ENCODE peak calls at places on chromosomes 12 and 14, in eight cellular contexts. M, Z, F, P, T, Q, K and O are unnamed samples.

GRCh38 chr12:14410841-14411569 is 45.5 kb downstream of the ATF7IP start:
- DNase-seq in M (no peak), Z (no peak), F (no peak), P (no peak), T (no peak), Q (no peak), K (no peak), O (no peak)

GRCh38 chr14:66381765-66382164 is 104.4 kb upstream of the CCDC196 start:
- DNase-seq in M (no peak), Z (no peak), F (no peak), P (peak), T (no peak), Q (no peak), K (no peak), O (no peak)

GRCh38 chr12:52525661-52526499 is 5.7 kb upstream of the KRT5 start:
- DNase-seq in M (no peak), Z (peak), F (no peak), P (no peak), T (no peak), Q (no peak), K (no peak), O (no peak)

GRCh38 chr14:64760146-64760755 is 56.0 kb downstream of the PLEKHG3 start:
- DNase-seq in M (peak), Z (peak), F (peak), P (peak), T (peak), Q (peak), K (no peak), O (no peak)

GRCh38 chr14:100914597-100915021 is 11.1 kb upstream of the RTL1 start:
- DNase-seq in M (no peak), Z (no peak), F (no peak), P (no peak), T (no peak), Q (no peak), K (no peak), O (no peak)

GRCh38 chr14:67970923-67971322 is 151.3 kb downstream of the RAD51B start:
- DNase-seq in M (no peak), Z (no peak), F (no peak), P (no peak), T (no peak), Q (no peak), K (no peak), O (no peak)

GRCh38 chr12:70646850-70647249 is 9.6 kb upstream of the PTPRB start:
- DNase-seq in M (no peak), Z (no peak), F (no peak), P (no peak), T (no peak), Q (no peak), K (no peak), O (no peak)

GRCh38 chr14:96122496-96122895 is 82.1 kb upstream of the BDKRB2 start:
- DNase-seq in M (no peak), Z (no peak), F (no peak), P (peak), T (peak), Q (no peak), K (no peak), O (no peak)

GRCh38 chr12:46825526-46826414 is at the start of gene SLC38A4:
- DNase-seq in M (no peak), Z (peak), F (no peak), P (peak), T (peak), Q (no peak), K (no peak), O (no peak)

GRCh38 chr12:55996715-55997534 is at the start of gene SUOX:
- DNase-seq in M (no peak), Z (peak), F (no peak), P (peak), T (peak), Q (no peak), K (peak), O (peak)

GRCh38 chr14:102924632-102925588 is 2.4 kb downstream of the AMN start:
- DNase-seq in M (no peak), Z (no peak), F (no peak), P (no peak), T (no peak), Q (no peak), K (no peak), O (no peak)

GRCh38 chr14:36515105-36515593 is 4.9 kb downstream of the NKX2-1 start:
- DNase-seq in M (no peak), Z (no peak), F (no peak), P (peak), T (no peak), Q (no peak), K (no peak), O (no peak)

GRCh38 chr12:2691340-2692111 is 103.2 kb upstream of the FKBP4 start:
- DNase-seq in M (peak), Z (no peak), F (peak), P (peak), T (peak), Q (no peak), K (no peak), O (no peak)

GRCh38 chr12:54135621-54136027 is 53.2 kb downstream of the SMUG1 start:
- DNase-seq in M (no peak), Z (no peak), F (no peak), P (peak), T (no peak), Q (no peak), K (no peak), O (no peak)

GRCh38 chr12:26740991-26741390 is 92.0 kb downstream of the ITPR2 start:
- DNase-seq in M (no peak), Z (no peak), F (no peak), P (no peak), T (no peak), Q (no peak), K (no peak), O (no peak)

GRCh38 chr14:104912053-104912452 is 12.6 kb upstream of the PLD4 start:
- DNase-seq in M (no peak), Z (no peak), F (no peak), P (no peak), T (no peak), Q (no peak), K (no peak), O (no peak)

GRCh38 chr12:100123316-100124095 is 19.2 kb downstream of the BLTP3B start:
- DNase-seq in M (no peak), Z (no peak), F (no peak), P (no peak), T (no peak), Q (no peak), K (no peak), O (no peak)

GRCh38 chr12:7156259-7157197 is 26.4 kb downstream of the CLSTN3 start:
- DNase-seq in M (no peak), Z (no peak), F (no peak), P (no peak), T (no peak), Q (no peak), K (no peak), O (no peak)

GRCh38 chr12:29238822-29239291 is 89.8 kb downstream of the FAR2 start:
- DNase-seq in M (no peak), Z (no peak), F (no peak), P (no peak), T (no peak), Q (no peak), K (no peak), O (no peak)

GRCh38 chr14:93546642-93547041 is 115.9 kb downstream of the UNC79 start:
- DNase-seq in M (no peak), Z (no peak), F (no peak), P (no peak), T (no peak), Q (no peak), K (no peak), O (no peak)

GRCh38 chr12:107118624-107119023 is 25.3 kb upstream of the CRY1 start:
- DNase-seq in M (no peak), Z (no peak), F (no peak), P (no peak), T (no peak), Q (no peak), K (no peak), O (no peak)

GRCh38 chr14:90820958-90821357 is 4.7 kb upstream of the TTC7B start:
- DNase-seq in M (peak), Z (no peak), F (peak), P (no peak), T (no peak), Q (no peak), K (no peak), O (no peak)

GRCh38 chr14:102140027-102140749 is 491 bp downstream of the WDR20 start:
- DNase-seq in M (peak), Z (peak), F (no peak), P (peak), T (peak), Q (peak), K (no peak), O (no peak)

GRCh38 chr14:30813182-30813581 is 61.2 kb upstream of the COCH start:
- DNase-seq in M (no peak), Z (no peak), F (no peak), P (no peak), T (no peak), Q (no peak), K (no peak), O (no peak)

GRCh38 chr12:104680506-104680905 is 223.8 kb downstream of the CHST11 start:
- DNase-seq in M (no peak), Z (no peak), F (no peak), P (no peak), T (no peak), Q (no peak), K (no peak), O (no peak)

GRCh38 chr12:91138337-91138905 is 27.1 kb upstream of the LUM start:
- DNase-seq in M (no peak), Z (no peak), F (no peak), P (peak), T (peak), Q (no peak), K (no peak), O (no peak)

GRCh38 chr12:102300824-102301461 is 103.3 kb upstream of the PMCH start:
- DNase-seq in M (no peak), Z (peak), F (peak), P (peak), T (peak), Q (no peak), K (no peak), O (peak)

GRCh38 chr14:24982472-24983155 is 67.3 kb downstream of the STXBP6 start:
- DNase-seq in M (no peak), Z (no peak), F (no peak), P (no peak), T (peak), Q (no peak), K (no peak), O (no peak)